ENCODE peak calls at places on chromosomes 3 and 15, in seven cellular contexts. H is IMR-90, E is H9, W is H1, D is mesendoderm, V is trophoblast cell, Q is neuronal stem cell. M is an unnamed sample.

GRCh38 chr3:72245183-72245811 is 460.3 kb upstream of the PROK2 start:
- DNase-seq in E (no peak), V (no peak), D (no peak), Q (no peak), W (no peak), H (no peak), M (no peak)

GRCh38 chr3:126216416-126216815 is 36.0 kb upstream of the ALDH1L1 start:
- DNase-seq in V (peak; percentile 85), Q (no peak), D (no peak), W (no peak), H (peak; percentile 51), E (no peak), M (no peak)

GRCh38 chr3:23701711-23702110 is 104.0 kb upstream of the UBE2E1 start:
- DNase-seq in Q (no peak), H (no peak), W (no peak), E (no peak), D (peak; percentile 50), V (peak; percentile 47), M (no peak)

GRCh38 chr15:75994220-75994619 is 18.0 kb downstream of the NRG4 start:
- DNase-seq in D (peak; percentile 46), Q (no peak), V (peak; percentile 64), W (no peak), H (no peak), E (no peak), M (no peak)

GRCh38 chr15:63977102-63977501 is 69.2 kb downstream of the DAPK2 start:
- DNase-seq in V (no peak), D (no peak), W (no peak), Q (no peak), E (peak; percentile 20), H (no peak), M (no peak)

GRCh38 chr3:185402561-185402960 is 39.6 kb downstream of the MAP3K13 start:
- DNase-seq in D (no peak), W (no peak), V (no peak), E (no peak), Q (no peak), H (peak; percentile 61), M (no peak)

GRCh38 chr3:119643528-119643927 is 16.9 kb downstream of the POPDC2 start:
- DNase-seq in D (no peak), V (no peak), W (no peak), H (peak; percentile 87), E (no peak), Q (no peak), M (peak; percentile 63)

GRCh38 chr3:38992117-38992779 is 59.5 kb downstream of the SCN11A start:
- DNase-seq in Q (no peak), E (no peak), D (peak; percentile 30), H (peak; percentile 91), V (peak; percentile 30), W (no peak), M (peak; percentile 90)

GRCh38 chr3:167777356-167777755 is 41.8 kb downstream of the SERPINI1 start:
- DNase-seq in H (no peak), W (no peak), Q (no peak), D (no peak), E (no peak), V (peak; percentile 19), M (no peak)

GRCh38 chr15:87263296-87263695 is 993.2 kb downstream of the NTRK3 start:
- DNase-seq in D (no peak), W (no peak), Q (no peak), E (no peak), H (no peak), V (peak; percentile 30), M (no peak)
- H2BK5ac ChIP-seq in D (no peak overlapping the region), W (no peak overlapping the region), Q (no peak overlapping the region), E (no peak overlapping the region), H (no peak overlapping the region), V (no peak overlapping the region), M (no peak overlapping the region)

DNA sequence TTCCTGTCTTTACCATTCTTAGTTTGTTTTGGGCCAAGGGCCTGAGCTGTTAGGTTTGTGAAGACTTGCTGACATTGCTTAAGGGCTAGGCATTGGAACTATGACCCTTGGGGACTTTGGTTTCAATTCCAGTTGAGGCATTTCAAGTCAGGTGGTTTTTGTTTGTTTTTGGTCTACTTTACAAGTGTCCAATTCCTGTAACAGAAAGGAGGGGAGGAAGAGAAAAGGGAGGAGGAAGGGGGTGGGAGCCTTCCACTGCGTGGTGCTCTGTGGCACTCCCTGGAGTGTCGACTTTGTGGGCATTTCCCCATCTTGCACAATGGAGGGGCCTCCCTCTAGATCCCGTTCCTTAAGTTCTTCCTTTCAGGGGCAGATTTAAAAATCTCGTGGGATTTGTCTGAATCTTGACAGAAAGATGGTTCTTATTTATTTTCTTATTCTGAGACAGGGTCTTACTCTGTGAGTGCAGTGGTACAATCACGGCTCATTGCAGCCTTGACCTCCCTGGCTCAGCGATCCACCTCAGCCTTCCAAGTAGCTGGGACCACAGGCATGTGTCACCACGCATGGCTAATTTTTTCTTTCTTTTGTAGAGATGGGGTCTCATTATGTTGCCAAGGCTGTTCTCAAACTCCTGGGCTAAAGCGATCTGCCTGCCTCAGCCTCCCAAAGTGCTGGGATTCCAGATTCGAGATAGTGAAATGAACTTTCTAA is 59.5 kb upstream of the RYK start:
- DNase-seq in D (no peak), V (peak; percentile 82), H (no peak), W (no peak), E (no peak), Q (no peak), M (peak; percentile 58)
- H3K4ac ChIP-seq in D (peak overlapping the region; percentile 42), V (peak overlapping the region; percentile 71), H (peak overlapping the region; percentile 86), W (no peak overlapping the region), E (no peak overlapping the region), Q (no peak overlapping the region), M (peak overlapping the region; percentile 10)

GRCh38 chr3:64459711-64460110 is 228.1 kb downstream of the ADAMTS9 start:
- DNase-seq in D (no peak), E (no peak), H (peak; percentile 66), W (no peak), Q (no peak), V (peak; percentile 56), M (no peak)
- H2BK5ac ChIP-seq in D (no peak overlapping the region), E (no peak overlapping the region), H (no peak overlapping the region), W (no peak overlapping the region), Q (no peak overlapping the region), V (no peak overlapping the region), M (no peak overlapping the region)

GRCh38 chr3:47057212-47057671 is 77.8 kb downstream of the NBEAL2 start:
- DNase-seq in V (no peak), W (no peak), E (no peak), Q (no peak), H (peak; percentile 31), D (peak; percentile 6), M (no peak)

GRCh38 chr3:47056705-47057104 is 77.2 kb downstream of the NBEAL2 start:
- DNase-seq in E (no peak), H (no peak), Q (no peak), V (no peak), W (no peak), D (no peak), M (no peak)

GRCh38 chr3:47054414-47054813 is 74.9 kb downstream of the NBEAL2 start:
- DNase-seq in D (no peak), E (no peak), V (no peak), H (no peak), Q (no peak), W (no peak), M (no peak)
- H3K4ac ChIP-seq in D (no peak overlapping the region), E (no peak overlapping the region), V (no peak overlapping the region), H (no peak overlapping the region), Q (no peak overlapping the region), W (no peak overlapping the region), M (no peak overlapping the region)

GRCh38 chr3:55968331-55968730 is 481.2 kb upstream of the WNT5A start:
- DNase-seq in W (no peak), H (peak; percentile 0), D (no peak), V (peak; percentile 80), Q (no peak), E (no peak), M (peak; percentile 52)

GRCh38 chr3:55964491-55964980 is 477.4 kb upstream of the WNT5A start:
- DNase-seq in D (no peak), H (no peak), W (no peak), E (no peak), V (no peak), Q (no peak), M (no peak)

GRCh38 chr3:55963611-55964010 is 476.5 kb upstream of the WNT5A start:
- DNase-seq in V (no peak), D (no peak), W (no peak), E (no peak), H (no peak), Q (no peak), M (no peak)

GRCh38 chr3:55965776-55966175 is 478.7 kb upstream of the WNT5A start:
- DNase-seq in E (no peak), V (no peak), H (no peak), Q (no peak), D (no peak), W (no peak), M (no peak)

DNA sequence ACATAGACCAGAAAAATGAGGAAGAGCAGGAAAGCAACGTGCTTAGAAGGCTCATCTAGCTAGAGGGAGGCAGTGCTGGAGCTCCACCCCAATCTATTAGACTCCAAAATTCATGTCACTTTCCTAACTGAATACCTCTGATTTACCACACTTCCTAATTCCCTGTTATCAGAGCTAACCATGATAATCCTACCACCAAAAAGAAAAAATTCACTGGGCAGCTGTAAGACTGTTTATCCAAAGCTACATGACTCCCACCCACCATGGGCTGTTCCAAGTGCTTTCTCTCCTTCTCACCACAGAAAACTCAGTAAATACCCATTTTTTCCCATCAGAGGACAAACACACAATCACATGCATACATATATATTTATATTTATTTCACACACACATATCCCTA is 479.5 kb upstream of the WNT5A start:
- DNase-seq in E (no peak), Q (no peak), W (no peak), D (no peak), H (no peak), V (peak; percentile 3), M (no peak)
- H2BK5ac ChIP-seq in E (no peak overlapping the region), Q (no peak overlapping the region), W (no peak overlapping the region), D (no peak overlapping the region), H (no peak overlapping the region), V (no peak overlapping the region), M (no peak overlapping the region)

DNA sequence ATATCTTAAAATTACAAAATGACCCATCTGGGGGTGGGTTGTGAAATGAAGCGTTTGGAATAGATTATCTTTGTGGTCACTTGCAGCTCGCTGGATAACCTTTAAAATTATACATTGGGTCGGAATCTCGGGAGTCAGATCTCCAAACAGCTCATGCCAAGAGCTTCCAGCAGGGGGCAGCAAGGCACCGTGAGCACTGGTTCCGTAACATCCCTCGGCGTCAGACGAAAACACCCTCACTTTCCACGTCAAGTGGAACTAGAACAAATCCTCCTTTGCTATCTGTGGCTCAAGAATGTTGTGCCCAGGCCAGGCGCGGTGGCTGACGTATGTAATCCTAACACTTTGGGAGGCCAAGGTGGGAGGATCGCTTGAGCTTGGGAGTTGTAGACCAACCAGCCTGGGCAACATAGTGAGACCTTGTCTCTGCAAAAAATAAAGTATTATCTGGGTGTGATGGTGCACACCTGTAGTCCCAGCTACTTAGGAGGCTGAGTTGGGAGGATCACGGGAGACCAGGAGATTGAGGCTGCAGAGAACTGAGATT is 31.1 kb downstream of the UMPS start:
- DNase-seq in E (peak; percentile 77), D (peak; percentile 83), W (peak; percentile 91), Q (peak; percentile 68), H (peak; percentile 89), V (peak; percentile 94), M (peak; percentile 89)
- H3K4ac ChIP-seq in E (no peak overlapping the region), D (no peak overlapping the region), W (no peak overlapping the region), Q (no peak overlapping the region), H (peak overlapping the region; percentile 55), V (no peak overlapping the region), M (no peak overlapping the region)